ENCODE peak calls at places on chromosomes 16 and 17, in eight cellular contexts. One of them, this sample, is unnamed.

GRCh38 chr16:68065716-68066305 is 19.4 kb upstream of the NFATC3 start:
- DNase-seq in body of pancreas: no peak
- DNase-seq in fibroblast of pulmonary artery: peak; percentile 90
- DNase-seq in gastrocnemius medialis: no peak
- DNase-seq in B cell: no peak
- DNase-seq in AG09319: no peak
- DNase-seq in mammary epithelial cell: no peak
- DNase-seq in natural killer cell: no peak
- DNase-seq in this sample: no peak

GRCh38 chr16:77208382-77208781 is 9.2 kb downstream of the SYCE1L start:
- DNase-seq in body of pancreas: no peak
- DNase-seq in fibroblast of pulmonary artery: no peak
- DNase-seq in gastrocnemius medialis: no peak
- DNase-seq in B cell: no peak
- DNase-seq in AG09319: no peak
- DNase-seq in mammary epithelial cell: no peak
- DNase-seq in natural killer cell: no peak
- DNase-seq in this sample: no peak

GRCh38 chr17:42895185-42895555 is 5.4 kb upstream of the G6PC1 start:
- DNase-seq in body of pancreas: peak; percentile 71
- DNase-seq in fibroblast of pulmonary artery: peak; percentile 88
- DNase-seq in gastrocnemius medialis: peak; percentile 64
- DNase-seq in B cell: no peak
- DNase-seq in AG09319: peak; percentile 58
- DNase-seq in mammary epithelial cell: peak; percentile 68
- DNase-seq in natural killer cell: no peak
- DNase-seq in this sample: no peak

GRCh38 chr16:69116911-69117310 is 11.5 kb downstream of the HAS3 start:
- DNase-seq in body of pancreas: no peak
- DNase-seq in fibroblast of pulmonary artery: no peak
- DNase-seq in gastrocnemius medialis: no peak
- DNase-seq in B cell: no peak
- DNase-seq in AG09319: no peak
- DNase-seq in mammary epithelial cell: no peak
- DNase-seq in natural killer cell: no peak
- DNase-seq in this sample: no peak

GRCh38 chr16:86567701-86568571 is 1.3 kb downstream of the FOXC2 start:
- DNase-seq in body of pancreas: no peak
- DNase-seq in fibroblast of pulmonary artery: peak; percentile 61
- DNase-seq in gastrocnemius medialis: no peak
- DNase-seq in B cell: no peak
- DNase-seq in AG09319: no peak
- DNase-seq in mammary epithelial cell: peak; percentile 43
- DNase-seq in natural killer cell: no peak
- DNase-seq in this sample: no peak

GRCh38 chr17:30271102-30271501 is 20.6 kb downstream of the BLMH start:
- DNase-seq in body of pancreas: no peak
- DNase-seq in fibroblast of pulmonary artery: peak; percentile 23
- DNase-seq in gastrocnemius medialis: no peak
- DNase-seq in B cell: no peak
- DNase-seq in AG09319: no peak
- DNase-seq in mammary epithelial cell: no peak
- DNase-seq in natural killer cell: no peak
- DNase-seq in this sample: no peak

GRCh38 chr16:84999200-84999599 is 12.1 kb downstream of the ZDHHC7 start:
- DNase-seq in body of pancreas: no peak
- DNase-seq in fibroblast of pulmonary artery: peak; percentile 57
- DNase-seq in gastrocnemius medialis: no peak
- DNase-seq in B cell: no peak
- DNase-seq in AG09319: no peak
- DNase-seq in mammary epithelial cell: no peak
- DNase-seq in natural killer cell: no peak
- DNase-seq in this sample: no peak

GRCh38 chr16:5736209-5736608 is 638.6 kb upstream of the EEF2KMT start:
- DNase-seq in body of pancreas: no peak
- DNase-seq in fibroblast of pulmonary artery: no peak
- DNase-seq in gastrocnemius medialis: no peak
- DNase-seq in B cell: no peak
- DNase-seq in AG09319: no peak
- DNase-seq in mammary epithelial cell: no peak
- DNase-seq in natural killer cell: no peak
- DNase-seq in this sample: no peak

GRCh38 chr16:287298-287811 is 4.4 kb downstream of the PDIA2 start:
- DNase-seq in body of pancreas: peak; percentile 52
- DNase-seq in fibroblast of pulmonary artery: no peak
- DNase-seq in gastrocnemius medialis: no peak
- DNase-seq in B cell: no peak
- DNase-seq in AG09319: no peak
- DNase-seq in mammary epithelial cell: no peak
- DNase-seq in natural killer cell: no peak
- DNase-seq in this sample: no peak

GRCh38 chr16:85331685-85332084 is 219.4 kb upstream of the CIBAR2 start:
- DNase-seq in body of pancreas: no peak
- DNase-seq in fibroblast of pulmonary artery: no peak
- DNase-seq in gastrocnemius medialis: no peak
- DNase-seq in B cell: no peak
- DNase-seq in AG09319: no peak
- DNase-seq in mammary epithelial cell: no peak
- DNase-seq in natural killer cell: no peak
- DNase-seq in this sample: no peak

GRCh38 chr17:57597531-57598453 is 147.3 kb downstream of the CCDC182 start:
- DNase-seq in body of pancreas: peak; percentile 76
- DNase-seq in fibroblast of pulmonary artery: peak; percentile 84
- DNase-seq in gastrocnemius medialis: no peak
- DNase-seq in B cell: no peak
- DNase-seq in AG09319: peak; percentile 44
- DNase-seq in mammary epithelial cell: peak; percentile 49
- DNase-seq in natural killer cell: no peak
- DNase-seq in this sample: no peak

GRCh38 chr16:23478566-23478965 is 25.6 kb upstream of the COG7 start:
- DNase-seq in body of pancreas: no peak
- DNase-seq in fibroblast of pulmonary artery: no peak
- DNase-seq in gastrocnemius medialis: no peak
- DNase-seq in B cell: no peak
- DNase-seq in AG09319: no peak
- DNase-seq in mammary epithelial cell: no peak
- DNase-seq in natural killer cell: no peak
- DNase-seq in this sample: no peak
- TF ChIP-seq CTCF in body of pancreas: no peak
- TF ChIP-seq CTCF in fibroblast of pulmonary artery: no peak
- TF ChIP-seq CTCF in gastrocnemius medialis: no peak
- TF ChIP-seq CTCF in B cell: no peak
- TF ChIP-seq CTCF in AG09319: no peak
- TF ChIP-seq CTCF in mammary epithelial cell: no peak
- TF ChIP-seq CTCF in natural killer cell: no peak
- TF ChIP-seq CTCF in this sample: no peak

GRCh38 chr17:31854672-31855071 is 4.4 kb downstream of the COPRS start:
- DNase-seq in body of pancreas: no peak
- DNase-seq in fibroblast of pulmonary artery: peak; percentile 61
- DNase-seq in gastrocnemius medialis: no peak
- DNase-seq in B cell: no peak
- DNase-seq in AG09319: no peak
- DNase-seq in mammary epithelial cell: no peak
- DNase-seq in natural killer cell: no peak
- DNase-seq in this sample: no peak

GRCh38 chr17:31859487-31860008 is 504 bp upstream of the COPRS start:
- DNase-seq in body of pancreas: no peak
- DNase-seq in fibroblast of pulmonary artery: no peak
- DNase-seq in gastrocnemius medialis: no peak
- DNase-seq in B cell: no peak
- DNase-seq in AG09319: no peak
- DNase-seq in mammary epithelial cell: no peak
- DNase-seq in natural killer cell: no peak
- DNase-seq in this sample: no peak

GRCh38 chr17:31856750-31857149 is 2.3 kb downstream of the COPRS start:
- DNase-seq in body of pancreas: no peak
- DNase-seq in fibroblast of pulmonary artery: no peak
- DNase-seq in gastrocnemius medialis: no peak
- DNase-seq in B cell: no peak
- DNase-seq in AG09319: no peak
- DNase-seq in mammary epithelial cell: no peak
- DNase-seq in natural killer cell: no peak
- DNase-seq in this sample: no peak

GRCh38 chr17:31857920-31858646 is 961 bp downstream of the COPRS start:
- DNase-seq in body of pancreas: no peak
- DNase-seq in fibroblast of pulmonary artery: no peak
- DNase-seq in gastrocnemius medialis: no peak
- DNase-seq in B cell: no peak
- DNase-seq in AG09319: no peak
- DNase-seq in mammary epithelial cell: peak; percentile 40
- DNase-seq in natural killer cell: no peak
- DNase-seq in this sample: no peak

GRCh38 chr17:31858647-31859486 is at the start of gene COPRS:
- DNase-seq in body of pancreas: peak; percentile 91
- DNase-seq in fibroblast of pulmonary artery: peak; percentile 88
- DNase-seq in gastrocnemius medialis: peak; percentile 85
- DNase-seq in B cell: peak; percentile 84
- DNase-seq in AG09319: peak; percentile 72
- DNase-seq in mammary epithelial cell: peak; percentile 70
- DNase-seq in natural killer cell: peak; percentile 71
- DNase-seq in this sample: peak; percentile 88
- TF ChIP-seq CTCF in body of pancreas: no peak
- TF ChIP-seq CTCF in fibroblast of pulmonary artery: no peak
- TF ChIP-seq CTCF in gastrocnemius medialis: no peak
- TF ChIP-seq CTCF in B cell: no peak
- TF ChIP-seq CTCF in AG09319: no peak
- TF ChIP-seq CTCF in mammary epithelial cell: no peak
- TF ChIP-seq CTCF in natural killer cell: no peak
- TF ChIP-seq CTCF in this sample: no peak

DNA sequence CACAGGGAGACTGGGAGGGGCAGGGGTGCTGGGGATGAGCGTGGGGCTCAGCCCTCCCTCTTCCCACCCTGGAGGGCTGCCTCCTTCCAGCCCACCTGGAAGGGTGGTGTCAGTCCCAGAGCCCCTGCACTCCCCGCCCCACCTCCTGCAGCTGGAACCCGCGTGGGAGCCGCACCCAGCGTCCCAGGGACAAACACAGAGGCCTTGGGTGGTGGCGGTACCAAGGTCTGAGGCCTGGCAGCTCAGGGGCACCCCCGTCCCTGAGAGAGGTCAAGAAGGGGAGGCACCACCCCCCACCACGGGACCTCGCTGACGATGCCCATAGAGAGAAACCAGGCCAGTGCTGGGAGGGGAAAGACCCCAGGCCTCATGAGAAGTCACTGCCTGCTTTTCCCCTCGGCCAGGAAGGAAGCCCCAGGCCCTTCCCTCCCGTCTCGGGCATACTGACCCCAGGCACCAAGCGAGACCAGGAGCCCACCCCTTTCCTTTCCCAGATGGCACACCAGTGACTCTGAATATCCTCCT is 4.1 kb downstream of the HS3ST6 start:
- DNase-seq in body of pancreas: no peak
- DNase-seq in fibroblast of pulmonary artery: no peak
- DNase-seq in gastrocnemius medialis: no peak
- DNase-seq in B cell: no peak
- DNase-seq in AG09319: no peak
- DNase-seq in mammary epithelial cell: no peak
- DNase-seq in natural killer cell: no peak
- DNase-seq in this sample: no peak
- TF ChIP-seq CTCF in body of pancreas: no peak
- TF ChIP-seq CTCF in fibroblast of pulmonary artery: no peak
- TF ChIP-seq CTCF in gastrocnemius medialis: no peak
- TF ChIP-seq CTCF in B cell: no peak
- TF ChIP-seq CTCF in AG09319: no peak
- TF ChIP-seq CTCF in mammary epithelial cell: no peak
- TF ChIP-seq CTCF in natural killer cell: no peak
- TF ChIP-seq CTCF in this sample: no peak

DNA sequence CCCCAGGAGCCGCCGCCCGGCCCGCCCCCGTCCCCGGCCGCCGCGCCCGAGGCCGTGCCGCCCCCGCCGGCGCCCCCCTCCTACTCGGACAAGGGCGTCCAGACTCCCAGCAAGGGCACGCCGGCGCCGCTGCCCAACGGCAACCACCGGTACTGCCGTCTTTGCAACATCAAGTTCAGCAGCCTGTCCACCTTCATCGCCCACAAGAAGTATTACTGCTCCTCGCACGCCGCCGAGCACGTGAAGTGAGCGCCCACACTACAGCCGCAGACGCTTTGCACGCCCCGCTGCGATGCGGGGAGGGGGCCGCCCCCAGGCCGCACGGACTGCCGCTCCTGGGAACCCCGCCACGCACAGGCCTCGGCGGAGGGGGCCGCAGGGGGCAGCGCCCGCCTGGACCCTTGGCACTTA is 35.5 kb upstream of the ZC3H18 start:
- DNase-seq in body of pancreas: no peak
- DNase-seq in fibroblast of pulmonary artery: peak; percentile 35
- DNase-seq in gastrocnemius medialis: no peak
- DNase-seq in B cell: no peak
- DNase-seq in AG09319: no peak
- DNase-seq in mammary epithelial cell: no peak
- DNase-seq in natural killer cell: no peak
- DNase-seq in this sample: no peak
- TF ChIP-seq CTCF in body of pancreas: no peak
- TF ChIP-seq CTCF in fibroblast of pulmonary artery: no peak
- TF ChIP-seq CTCF in gastrocnemius medialis: no peak
- TF ChIP-seq CTCF in B cell: no peak
- TF ChIP-seq CTCF in AG09319: peak; percentile 1
- TF ChIP-seq CTCF in mammary epithelial cell: no peak
- TF ChIP-seq CTCF in natural killer cell: no peak
- TF ChIP-seq CTCF in this sample: peak; percentile 8

DNA sequence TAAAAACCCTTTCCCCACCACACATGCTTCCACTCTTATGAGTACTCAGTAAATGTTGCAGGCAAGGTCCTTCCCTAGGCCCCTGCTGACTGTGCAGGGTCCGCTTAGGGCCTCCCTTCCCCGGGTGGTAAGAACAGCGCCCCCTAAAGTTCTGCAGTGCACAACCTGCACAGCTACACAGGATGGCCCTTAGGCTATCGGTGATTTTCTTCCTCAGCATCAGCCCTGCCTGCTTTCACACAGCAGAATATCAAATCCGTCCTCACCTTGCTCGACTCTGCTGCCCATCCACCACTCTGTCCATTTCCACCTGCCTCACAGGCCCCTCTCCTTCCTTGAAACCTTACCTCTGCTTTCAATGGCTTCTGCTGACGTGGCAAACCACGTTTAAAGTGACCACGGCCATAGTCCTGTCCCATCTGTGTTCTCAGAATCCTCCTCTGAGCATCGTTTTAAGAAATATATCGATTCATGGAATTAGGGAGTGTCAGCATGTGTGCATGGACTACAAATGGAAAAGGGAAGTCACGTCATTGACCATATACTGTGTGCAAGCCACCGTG is 51.4 kb upstream of the TMEM132E start:
- DNase-seq in body of pancreas: no peak
- DNase-seq in fibroblast of pulmonary artery: no peak
- DNase-seq in gastrocnemius medialis: no peak
- DNase-seq in B cell: no peak
- DNase-seq in AG09319: no peak
- DNase-seq in mammary epithelial cell: no peak
- DNase-seq in natural killer cell: no peak
- DNase-seq in this sample: no peak
- TF ChIP-seq CTCF in body of pancreas: no peak
- TF ChIP-seq CTCF in fibroblast of pulmonary artery: no peak
- TF ChIP-seq CTCF in gastrocnemius medialis: no peak
- TF ChIP-seq CTCF in B cell: no peak
- TF ChIP-seq CTCF in AG09319: no peak
- TF ChIP-seq CTCF in mammary epithelial cell: no peak
- TF ChIP-seq CTCF in natural killer cell: no peak
- TF ChIP-seq CTCF in this sample: no peak